ENCODE peak calls at places on chromosome 6, in four cellular contexts. One of them, this sample, is unnamed.

GRCh38 chr6:32973144-32973854 is 4.9 kb downstream of the BRD2 start:
- DNase-seq in activated CD8-positive, alpha-beta memory T cell treated with anti-CD3 and anti-CD28 coated beads for 24 hours: peak
- DNase-seq in small intestine: peak
- DNase-seq in lung: no peak
- DNase-seq in this sample: no peak

GRCh38 chr6:41462980-41463930 is 82.9 kb upstream of the FOXP4 start:
- DNase-seq in activated CD8-positive, alpha-beta memory T cell treated with anti-CD3 and anti-CD28 coated beads for 24 hours: no peak
- DNase-seq in small intestine: peak
- DNase-seq in lung: peak
- DNase-seq in this sample: no peak

GRCh38 chr6:12456343-12456742 is 166.2 kb downstream of the EDN1 start:
- DNase-seq in activated CD8-positive, alpha-beta memory T cell treated with anti-CD3 and anti-CD28 coated beads for 24 hours: no peak
- DNase-seq in small intestine: no peak
- DNase-seq in lung: no peak
- DNase-seq in this sample: no peak

GRCh38 chr6:14228571-14228970 is 111.0 kb downstream of the CD83 start:
- DNase-seq in activated CD8-positive, alpha-beta memory T cell treated with anti-CD3 and anti-CD28 coated beads for 24 hours: peak
- DNase-seq in small intestine: no peak
- DNase-seq in lung: no peak
- DNase-seq in this sample: no peak

GRCh38 chr6:29519291-29520010 is 31.7 kb upstream of the MAS1L start:
- DNase-seq in activated CD8-positive, alpha-beta memory T cell treated with anti-CD3 and anti-CD28 coated beads for 24 hours: no peak
- DNase-seq in small intestine: no peak
- DNase-seq in lung: no peak
- DNase-seq in this sample: no peak

GRCh38 chr6:34663887-34664269 is 32.7 kb downstream of the ILRUN start:
- DNase-seq in activated CD8-positive, alpha-beta memory T cell treated with anti-CD3 and anti-CD28 coated beads for 24 hours: no peak
- DNase-seq in small intestine: no peak
- DNase-seq in lung: no peak
- DNase-seq in this sample: no peak

GRCh38 chr6:82372656-82373055 is 9.0 kb downstream of the TPBG start:
- DNase-seq in activated CD8-positive, alpha-beta memory T cell treated with anti-CD3 and anti-CD28 coated beads for 24 hours: no peak
- DNase-seq in small intestine: no peak
- DNase-seq in lung: no peak
- DNase-seq in this sample: no peak

GRCh38 chr6:33671381-33672072 is 40.0 kb downstream of the UQCC2 start:
- DNase-seq in activated CD8-positive, alpha-beta memory T cell treated with anti-CD3 and anti-CD28 coated beads for 24 hours: no peak
- DNase-seq in small intestine: no peak
- DNase-seq in lung: no peak
- DNase-seq in this sample: no peak

GRCh38 chr6:54419885-54420284 is 111.6 kb downstream of the TINAG start:
- DNase-seq in activated CD8-positive, alpha-beta memory T cell treated with anti-CD3 and anti-CD28 coated beads for 24 hours: no peak
- DNase-seq in small intestine: no peak
- DNase-seq in lung: no peak
- DNase-seq in this sample: no peak

GRCh38 chr6:11727995-11728961 is 50.3 kb downstream of the ADTRP start:
- DNase-seq in activated CD8-positive, alpha-beta memory T cell treated with anti-CD3 and anti-CD28 coated beads for 24 hours: peak
- DNase-seq in small intestine: no peak
- DNase-seq in lung: no peak
- DNase-seq in this sample: no peak

GRCh38 chr6:34276881-34277762 is 28.3 kb upstream of the SMIM29 start:
- DNase-seq in activated CD8-positive, alpha-beta memory T cell treated with anti-CD3 and anti-CD28 coated beads for 24 hours: no peak
- DNase-seq in small intestine: no peak
- DNase-seq in lung: no peak
- DNase-seq in this sample: no peak

GRCh38 chr6:38722727-38723334 is 7.7 kb downstream of the DNAH8 start:
- DNase-seq in activated CD8-positive, alpha-beta memory T cell treated with anti-CD3 and anti-CD28 coated beads for 24 hours: no peak
- DNase-seq in small intestine: no peak
- DNase-seq in lung: no peak
- DNase-seq in this sample: no peak

GRCh38 chr6:11272491-11273192 is 40.2 kb upstream of the NEDD9 start:
- DNase-seq in activated CD8-positive, alpha-beta memory T cell treated with anti-CD3 and anti-CD28 coated beads for 24 hours: no peak
- DNase-seq in small intestine: peak
- DNase-seq in lung: no peak
- DNase-seq in this sample: no peak

GRCh38 chr6:4583026-4583425 is 193.2 kb upstream of the CDYL start:
- DNase-seq in activated CD8-positive, alpha-beta memory T cell treated with anti-CD3 and anti-CD28 coated beads for 24 hours: no peak
- DNase-seq in small intestine: no peak
- DNase-seq in lung: no peak
- DNase-seq in this sample: no peak

GRCh38 chr6:30915591-30915946 is 1.5 kb downstream of the VARS2 start:
- DNase-seq in activated CD8-positive, alpha-beta memory T cell treated with anti-CD3 and anti-CD28 coated beads for 24 hours: peak
- DNase-seq in small intestine: peak
- DNase-seq in lung: no peak
- DNase-seq in this sample: no peak

GRCh38 chr6:91562955-91563354 is 976.1 kb upstream of the MAP3K7 start:
- DNase-seq in activated CD8-positive, alpha-beta memory T cell treated with anti-CD3 and anti-CD28 coated beads for 24 hours: no peak
- DNase-seq in small intestine: no peak
- DNase-seq in lung: no peak
- DNase-seq in this sample: no peak

GRCh38 chr6:151043944-151044343 is 178.4 kb downstream of the MTHFD1L start:
- DNase-seq in activated CD8-positive, alpha-beta memory T cell treated with anti-CD3 and anti-CD28 coated beads for 24 hours: no peak
- DNase-seq in small intestine: no peak
- DNase-seq in lung: no peak
- DNase-seq in this sample: no peak

GRCh38 chr6:27568226-27568889 is 95.5 kb upstream of the ZNF184 start:
- DNase-seq in activated CD8-positive, alpha-beta memory T cell treated with anti-CD3 and anti-CD28 coated beads for 24 hours: no peak
- DNase-seq in small intestine: no peak
- DNase-seq in lung: no peak
- DNase-seq in this sample: no peak

GRCh38 chr6:88238065-88238464 is 71.9 kb upstream of the CNR1 start:
- DNase-seq in activated CD8-positive, alpha-beta memory T cell treated with anti-CD3 and anti-CD28 coated beads for 24 hours: no peak
- DNase-seq in small intestine: peak
- DNase-seq in lung: no peak
- DNase-seq in this sample: no peak

GRCh38 chr6:3151705-3152104 is 5.6 kb downstream of the TUBB2A start:
- DNase-seq in activated CD8-positive, alpha-beta memory T cell treated with anti-CD3 and anti-CD28 coated beads for 24 hours: no peak
- DNase-seq in small intestine: no peak
- DNase-seq in lung: no peak
- DNase-seq in this sample: no peak

GRCh38 chr6:111477481-111477938 is 5.5 kb downstream of the REV3L start:
- DNase-seq in activated CD8-positive, alpha-beta memory T cell treated with anti-CD3 and anti-CD28 coated beads for 24 hours: no peak
- DNase-seq in small intestine: no peak
- DNase-seq in lung: no peak
- DNase-seq in this sample: no peak

GRCh38 chr6:6688283-6688682 is 99.8 kb downstream of the LY86 start:
- DNase-seq in activated CD8-positive, alpha-beta memory T cell treated with anti-CD3 and anti-CD28 coated beads for 24 hours: no peak
- DNase-seq in small intestine: no peak
- DNase-seq in lung: no peak
- DNase-seq in this sample: no peak

GRCh38 chr6:81130969-81131368 is 621.5 kb downstream of the TENT5A start:
- DNase-seq in activated CD8-positive, alpha-beta memory T cell treated with anti-CD3 and anti-CD28 coated beads for 24 hours: no peak
- DNase-seq in small intestine: no peak
- DNase-seq in lung: no peak
- DNase-seq in this sample: no peak

GRCh38 chr6:43933111-43933885 is 163.3 kb downstream of the VEGFA start:
- DNase-seq in activated CD8-positive, alpha-beta memory T cell treated with anti-CD3 and anti-CD28 coated beads for 24 hours: no peak
- DNase-seq in small intestine: no peak
- DNase-seq in lung: no peak
- DNase-seq in this sample: no peak

GRCh38 chr6:38933426-38933825 is 115.2 kb upstream of the GLP1R start:
- DNase-seq in activated CD8-positive, alpha-beta memory T cell treated with anti-CD3 and anti-CD28 coated beads for 24 hours: no peak
- DNase-seq in small intestine: peak
- DNase-seq in lung: no peak
- DNase-seq in this sample: no peak

GRCh38 chr6:73231986-73232391 is 6.7 kb upstream of the KHDC1L start:
- DNase-seq in activated CD8-positive, alpha-beta memory T cell treated with anti-CD3 and anti-CD28 coated beads for 24 hours: no peak
- DNase-seq in small intestine: no peak
- DNase-seq in lung: no peak
- DNase-seq in this sample: no peak

GRCh38 chr6:41878961-41879405 is 16.2 kb downstream of the USP49 start:
- DNase-seq in activated CD8-positive, alpha-beta memory T cell treated with anti-CD3 and anti-CD28 coated beads for 24 hours: no peak
- DNase-seq in small intestine: no peak
- DNase-seq in lung: no peak
- DNase-seq in this sample: no peak

GRCh38 chr6:110408891-110409290 is 6.5 kb downstream of the DDO start:
- DNase-seq in activated CD8-positive, alpha-beta memory T cell treated with anti-CD3 and anti-CD28 coated beads for 24 hours: no peak
- DNase-seq in small intestine: no peak
- DNase-seq in lung: no peak
- DNase-seq in this sample: no peak

GRCh38 chr6:23027281-23027680 is 457.9 kb downstream of the HDGFL1 start:
- DNase-seq in activated CD8-positive, alpha-beta memory T cell treated with anti-CD3 and anti-CD28 coated beads for 24 hours: no peak
- DNase-seq in small intestine: no peak
- DNase-seq in lung: no peak
- DNase-seq in this sample: no peak

GRCh38 chr6:168524644-168525043 is 83.7 kb downstream of the SMOC2 start:
- DNase-seq in activated CD8-positive, alpha-beta memory T cell treated with anti-CD3 and anti-CD28 coated beads for 24 hours: no peak
- DNase-seq in small intestine: no peak
- DNase-seq in lung: peak
- DNase-seq in this sample: no peak

GRCh38 chr6:138107752-138108592 is 753 bp upstream of the PERP start:
- DNase-seq in activated CD8-positive, alpha-beta memory T cell treated with anti-CD3 and anti-CD28 coated beads for 24 hours: no peak
- DNase-seq in small intestine: peak
- DNase-seq in lung: no peak
- DNase-seq in this sample: no peak

GRCh38 chr6:39893286-39893685 is 41.0 kb downstream of the MOCS1 start:
- DNase-seq in activated CD8-positive, alpha-beta memory T cell treated with anti-CD3 and anti-CD28 coated beads for 24 hours: no peak
- DNase-seq in small intestine: no peak
- DNase-seq in lung: no peak
- DNase-seq in this sample: no peak

GRCh38 chr6:137661601-137662000 is 167.4 kb upstream of the OLIG3 start:
- DNase-seq in activated CD8-positive, alpha-beta memory T cell treated with anti-CD3 and anti-CD28 coated beads for 24 hours: peak
- DNase-seq in small intestine: peak
- DNase-seq in lung: no peak
- DNase-seq in this sample: no peak

GRCh38 chr6:37696841-37697735 is 595 bp downstream of the MDGA1 start:
- DNase-seq in activated CD8-positive, alpha-beta memory T cell treated with anti-CD3 and anti-CD28 coated beads for 24 hours: peak
- DNase-seq in small intestine: no peak
- DNase-seq in lung: no peak
- DNase-seq in this sample: no peak

This sample was measured in cortex of kidney.